ENCODE peak calls at places on chromosomes 2 and 18, in six cellular contexts. One of them, this sample, is unnamed.

GRCh38 chr18:39604836-39605235 is 2039.2 kb upstream of the CELF4 start:
- DNase-seq in naive thymus-derived CD8-positive, alpha-beta T cell: no peak
- DNase-seq in Caco-2: no peak
- DNase-seq in NCI-H774: no peak
- DNase-seq in AG04450: no peak
- DNase-seq in stimulated activated CD4-positive, alpha-beta T cell treated with anti-CD3 and anti-CD28 coated beads, Interleukin-2, amount 100 ng/mL, for 24 hours: no peak
- DNase-seq in this sample: no peak

GRCh38 chr18:59621027-59621426 is 76.2 kb downstream of the CCBE1 start:
- DNase-seq in naive thymus-derived CD8-positive, alpha-beta T cell: no peak
- DNase-seq in Caco-2: no peak
- DNase-seq in NCI-H774: no peak
- DNase-seq in AG04450: no peak
- DNase-seq in stimulated activated CD4-positive, alpha-beta T cell treated with anti-CD3 and anti-CD28 coated beads, Interleukin-2, amount 100 ng/mL, for 24 hours: no peak
- DNase-seq in this sample: no peak

GRCh38 chr2:98560256-98560771 is 48.0 kb downstream of the COA5 start:
- DNase-seq in naive thymus-derived CD8-positive, alpha-beta T cell: no peak
- DNase-seq in Caco-2: no peak
- DNase-seq in NCI-H774: no peak
- DNase-seq in AG04450: peak
- DNase-seq in stimulated activated CD4-positive, alpha-beta T cell treated with anti-CD3 and anti-CD28 coated beads, Interleukin-2, amount 100 ng/mL, for 24 hours: no peak
- DNase-seq in this sample: no peak

GRCh38 chr18:43606800-43607199 is 329.5 kb upstream of the SYT4 start:
- DNase-seq in naive thymus-derived CD8-positive, alpha-beta T cell: no peak
- DNase-seq in Caco-2: no peak
- DNase-seq in NCI-H774: peak
- DNase-seq in AG04450: no peak
- DNase-seq in stimulated activated CD4-positive, alpha-beta T cell treated with anti-CD3 and anti-CD28 coated beads, Interleukin-2, amount 100 ng/mL, for 24 hours: no peak
- DNase-seq in this sample: peak

GRCh38 chr2:6863792-6864191 is 1.9 kb downstream of the CMPK2 start:
- DNase-seq in naive thymus-derived CD8-positive, alpha-beta T cell: no peak
- DNase-seq in Caco-2: no peak
- DNase-seq in NCI-H774: no peak
- DNase-seq in AG04450: no peak
- DNase-seq in stimulated activated CD4-positive, alpha-beta T cell treated with anti-CD3 and anti-CD28 coated beads, Interleukin-2, amount 100 ng/mL, for 24 hours: no peak
- DNase-seq in this sample: no peak

GRCh38 chr2:172484253-172484652 is 56.9 kb downstream of the ITGA6 start:
- DNase-seq in naive thymus-derived CD8-positive, alpha-beta T cell: peak
- DNase-seq in Caco-2: no peak
- DNase-seq in NCI-H774: no peak
- DNase-seq in AG04450: no peak
- DNase-seq in stimulated activated CD4-positive, alpha-beta T cell treated with anti-CD3 and anti-CD28 coated beads, Interleukin-2, amount 100 ng/mL, for 24 hours: no peak
- DNase-seq in this sample: peak

GRCh38 chr2:85799215-85799956 is 45.6 kb downstream of the ATOH8 start:
- DNase-seq in naive thymus-derived CD8-positive, alpha-beta T cell: no peak
- DNase-seq in Caco-2: peak
- DNase-seq in NCI-H774: no peak
- DNase-seq in AG04450: no peak
- DNase-seq in stimulated activated CD4-positive, alpha-beta T cell treated with anti-CD3 and anti-CD28 coated beads, Interleukin-2, amount 100 ng/mL, for 24 hours: peak
- DNase-seq in this sample: no peak

GRCh38 chr2:80651435-80651834 is 346.9 kb upstream of the LRRTM1 start:
- DNase-seq in naive thymus-derived CD8-positive, alpha-beta T cell: no peak
- DNase-seq in Caco-2: no peak
- DNase-seq in NCI-H774: no peak
- DNase-seq in AG04450: no peak
- DNase-seq in stimulated activated CD4-positive, alpha-beta T cell treated with anti-CD3 and anti-CD28 coated beads, Interleukin-2, amount 100 ng/mL, for 24 hours: no peak
- DNase-seq in this sample: no peak

GRCh38 chr2:202790676-202791075 is 80.9 kb downstream of the ICA1L start:
- DNase-seq in naive thymus-derived CD8-positive, alpha-beta T cell: no peak
- DNase-seq in Caco-2: no peak
- DNase-seq in NCI-H774: no peak
- DNase-seq in AG04450: no peak
- DNase-seq in stimulated activated CD4-positive, alpha-beta T cell treated with anti-CD3 and anti-CD28 coated beads, Interleukin-2, amount 100 ng/mL, for 24 hours: no peak
- DNase-seq in this sample: no peak

GRCh38 chr2:9406529-9407362 is 16.6 kb downstream of the ITGB1BP1 start:
- DNase-seq in naive thymus-derived CD8-positive, alpha-beta T cell: no peak
- DNase-seq in Caco-2: no peak
- DNase-seq in NCI-H774: no peak
- DNase-seq in AG04450: peak
- DNase-seq in stimulated activated CD4-positive, alpha-beta T cell treated with anti-CD3 and anti-CD28 coated beads, Interleukin-2, amount 100 ng/mL, for 24 hours: no peak
- DNase-seq in this sample: no peak

GRCh38 chr2:151049746-151050145 is 211.9 kb downstream of the RBM43 start:
- DNase-seq in naive thymus-derived CD8-positive, alpha-beta T cell: no peak
- DNase-seq in Caco-2: no peak
- DNase-seq in NCI-H774: no peak
- DNase-seq in AG04450: no peak
- DNase-seq in stimulated activated CD4-positive, alpha-beta T cell treated with anti-CD3 and anti-CD28 coated beads, Interleukin-2, amount 100 ng/mL, for 24 hours: no peak
- DNase-seq in this sample: no peak

GRCh38 chr2:48510329-48510728 is 19.6 kb upstream of the STON1 start:
- DNase-seq in naive thymus-derived CD8-positive, alpha-beta T cell: no peak
- DNase-seq in Caco-2: no peak
- DNase-seq in NCI-H774: no peak
- DNase-seq in AG04450: no peak
- DNase-seq in stimulated activated CD4-positive, alpha-beta T cell treated with anti-CD3 and anti-CD28 coated beads, Interleukin-2, amount 100 ng/mL, for 24 hours: no peak
- DNase-seq in this sample: no peak

GRCh38 chr2:230898016-230898415 is 27.0 kb downstream of the GPR55 start:
- DNase-seq in naive thymus-derived CD8-positive, alpha-beta T cell: no peak
- DNase-seq in Caco-2: no peak
- DNase-seq in NCI-H774: no peak
- DNase-seq in AG04450: no peak
- DNase-seq in stimulated activated CD4-positive, alpha-beta T cell treated with anti-CD3 and anti-CD28 coated beads, Interleukin-2, amount 100 ng/mL, for 24 hours: no peak
- DNase-seq in this sample: no peak

GRCh38 chr2:201798252-201798918 is 8.0 kb upstream of the CDK15 start:
- DNase-seq in naive thymus-derived CD8-positive, alpha-beta T cell: no peak
- DNase-seq in Caco-2: no peak
- DNase-seq in NCI-H774: no peak
- DNase-seq in AG04450: peak
- DNase-seq in stimulated activated CD4-positive, alpha-beta T cell treated with anti-CD3 and anti-CD28 coated beads, Interleukin-2, amount 100 ng/mL, for 24 hours: no peak
- DNase-seq in this sample: no peak

GRCh38 chr2:63052411-63053234 is 2.0 kb downstream of the OTX1 start:
- DNase-seq in naive thymus-derived CD8-positive, alpha-beta T cell: no peak
- DNase-seq in Caco-2: peak
- DNase-seq in NCI-H774: no peak
- DNase-seq in AG04450: no peak
- DNase-seq in stimulated activated CD4-positive, alpha-beta T cell treated with anti-CD3 and anti-CD28 coated beads, Interleukin-2, amount 100 ng/mL, for 24 hours: peak
- DNase-seq in this sample: no peak

GRCh38 chr2:19749507-19749836 is 152.3 kb downstream of the TTC32 start:
- DNase-seq in naive thymus-derived CD8-positive, alpha-beta T cell: no peak
- DNase-seq in Caco-2: no peak
- DNase-seq in NCI-H774: no peak
- DNase-seq in AG04450: no peak
- DNase-seq in stimulated activated CD4-positive, alpha-beta T cell treated with anti-CD3 and anti-CD28 coated beads, Interleukin-2, amount 100 ng/mL, for 24 hours: no peak
- DNase-seq in this sample: no peak

GRCh38 chr2:141942006-141942789 is 188.6 kb downstream of the LRP1B start:
- DNase-seq in naive thymus-derived CD8-positive, alpha-beta T cell: no peak
- DNase-seq in Caco-2: no peak
- DNase-seq in NCI-H774: no peak
- DNase-seq in AG04450: no peak
- DNase-seq in stimulated activated CD4-positive, alpha-beta T cell treated with anti-CD3 and anti-CD28 coated beads, Interleukin-2, amount 100 ng/mL, for 24 hours: no peak
- DNase-seq in this sample: no peak

GRCh38 chr2:27303093-27304025 is 4.9 kb downstream of the UCN start:
- DNase-seq in naive thymus-derived CD8-positive, alpha-beta T cell: peak
- DNase-seq in Caco-2: peak
- DNase-seq in NCI-H774: peak
- DNase-seq in AG04450: no peak
- DNase-seq in stimulated activated CD4-positive, alpha-beta T cell treated with anti-CD3 and anti-CD28 coated beads, Interleukin-2, amount 100 ng/mL, for 24 hours: peak
- DNase-seq in this sample: peak

GRCh38 chr18:74950479-74950878 is 258.5 kb downstream of the PTGR3 start:
- DNase-seq in naive thymus-derived CD8-positive, alpha-beta T cell: no peak
- DNase-seq in Caco-2: no peak
- DNase-seq in NCI-H774: no peak
- DNase-seq in AG04450: no peak
- DNase-seq in stimulated activated CD4-positive, alpha-beta T cell treated with anti-CD3 and anti-CD28 coated beads, Interleukin-2, amount 100 ng/mL, for 24 hours: no peak
- DNase-seq in this sample: peak

GRCh38 chr2:30412392-30413321 is 34.4 kb upstream of the LCLAT1 start:
- DNase-seq in naive thymus-derived CD8-positive, alpha-beta T cell: no peak
- DNase-seq in Caco-2: no peak
- DNase-seq in NCI-H774: no peak
- DNase-seq in AG04450: no peak
- DNase-seq in stimulated activated CD4-positive, alpha-beta T cell treated with anti-CD3 and anti-CD28 coated beads, Interleukin-2, amount 100 ng/mL, for 24 hours: no peak
- DNase-seq in this sample: no peak

GRCh38 chr2:42995752-42996422 is 203.5 kb upstream of the HAAO start:
- DNase-seq in naive thymus-derived CD8-positive, alpha-beta T cell: no peak
- DNase-seq in Caco-2: no peak
- DNase-seq in NCI-H774: no peak
- DNase-seq in AG04450: no peak
- DNase-seq in stimulated activated CD4-positive, alpha-beta T cell treated with anti-CD3 and anti-CD28 coated beads, Interleukin-2, amount 100 ng/mL, for 24 hours: no peak
- DNase-seq in this sample: no peak

GRCh38 chr2:20617892-20618467 is 32.9 kb downstream of the HS1BP3 start:
- DNase-seq in naive thymus-derived CD8-positive, alpha-beta T cell: no peak
- DNase-seq in Caco-2: peak
- DNase-seq in NCI-H774: peak
- DNase-seq in AG04450: peak
- DNase-seq in stimulated activated CD4-positive, alpha-beta T cell treated with anti-CD3 and anti-CD28 coated beads, Interleukin-2, amount 100 ng/mL, for 24 hours: no peak
- DNase-seq in this sample: peak

This sample was measured in NCI-H510A treated with DMSO at 0.1 percent for 48 hours.